ENCODE peak calls at places on chromosome 14, in eight cellular contexts. One of them, this sample, is unnamed.
A peak's percentile ranks its signal among the peaks of the same experiment; 100 is the strongest.

GRCh38 chr14:33922125-33922524 is 28.7 kb downstream of the EGLN3 start:
- DNase-seq in left lung: no peak
- DNase-seq in ovary: no peak
- DNase-seq in uterus: no peak
- DNase-seq in CD8-positive, alpha-beta memory T cell: no peak
- DNase-seq in CD4-positive, alpha-beta memory T cell: no peak
- DNase-seq in tibial artery: no peak
- DNase-seq in adrenal gland: no peak
- DNase-seq in this sample: no peak

GRCh38 chr14:103856105-103856504 is 8.7 kb upstream of the PPP1R13B start:
- DNase-seq in CD4-positive, alpha-beta memory T cell: no peak
- DNase-seq in uterus: no peak
- DNase-seq in CD8-positive, alpha-beta memory T cell: no peak
- DNase-seq in tibial artery: no peak
- DNase-seq in left lung: peak; percentile 63
- DNase-seq in ovary: no peak
- DNase-seq in adrenal gland: no peak
- DNase-seq in this sample: no peak

GRCh38 chr14:100271247-100271939 is 32.4 kb downstream of the YY1 start:
- DNase-seq in CD8-positive, alpha-beta memory T cell: no peak
- DNase-seq in CD4-positive, alpha-beta memory T cell: no peak
- DNase-seq in adrenal gland: peak; percentile 71
- DNase-seq in tibial artery: no peak
- DNase-seq in ovary: no peak
- DNase-seq in uterus: no peak
- DNase-seq in left lung: no peak
- DNase-seq in this sample: peak; percentile 22

GRCh38 chr14:94522115-94522724 is 13.0 kb upstream of the SERPINA12 start:
- DNase-seq in tibial artery: peak; percentile 27
- DNase-seq in uterus: no peak
- DNase-seq in CD8-positive, alpha-beta memory T cell: no peak
- DNase-seq in left lung: no peak
- DNase-seq in adrenal gland: no peak
- DNase-seq in CD4-positive, alpha-beta memory T cell: no peak
- DNase-seq in ovary: no peak
- DNase-seq in this sample: no peak

GRCh38 chr14:42884100-42884499 is 1277.4 kb downstream of the LRFN5 start:
- DNase-seq in adrenal gland: no peak
- DNase-seq in tibial artery: no peak
- DNase-seq in CD4-positive, alpha-beta memory T cell: no peak
- DNase-seq in CD8-positive, alpha-beta memory T cell: no peak
- DNase-seq in ovary: no peak
- DNase-seq in uterus: no peak
- DNase-seq in left lung: no peak
- DNase-seq in this sample: no peak

GRCh38 chr14:81129242-81129641 is 91.5 kb downstream of the GTF2A1 start:
- DNase-seq in CD8-positive, alpha-beta memory T cell: no peak
- DNase-seq in adrenal gland: no peak
- DNase-seq in ovary: no peak
- DNase-seq in tibial artery: no peak
- DNase-seq in CD4-positive, alpha-beta memory T cell: no peak
- DNase-seq in left lung: no peak
- DNase-seq in uterus: no peak
- DNase-seq in this sample: no peak

GRCh38 chr14:76719664-76720063 is 41.6 kb upstream of the VASH1 start:
- DNase-seq in tibial artery: no peak
- DNase-seq in adrenal gland: peak; percentile 58
- DNase-seq in ovary: no peak
- DNase-seq in uterus: no peak
- DNase-seq in CD4-positive, alpha-beta memory T cell: no peak
- DNase-seq in left lung: no peak
- DNase-seq in CD8-positive, alpha-beta memory T cell: no peak
- DNase-seq in this sample: no peak

GRCh38 chr14:77909911-77910310 is 110.0 kb downstream of the ADCK1 start:
- DNase-seq in adrenal gland: no peak
- DNase-seq in uterus: no peak
- DNase-seq in tibial artery: peak; percentile 24
- DNase-seq in CD8-positive, alpha-beta memory T cell: no peak
- DNase-seq in CD4-positive, alpha-beta memory T cell: no peak
- DNase-seq in ovary: no peak
- DNase-seq in left lung: no peak
- DNase-seq in this sample: no peak

GRCh38 chr14:23568600-23569310 is 1.2 kb upstream of the AP1G2 start:
- DNase-seq in CD4-positive, alpha-beta memory T cell: no peak
- DNase-seq in tibial artery: no peak
- DNase-seq in uterus: no peak
- DNase-seq in left lung: peak; percentile 69
- DNase-seq in ovary: no peak
- DNase-seq in adrenal gland: no peak
- DNase-seq in CD8-positive, alpha-beta memory T cell: no peak
- DNase-seq in this sample: no peak

GRCh38 chr14:96727980-96728717 is 69.0 kb upstream of the VRK1 start:
- DNase-seq in tibial artery: no peak
- DNase-seq in CD8-positive, alpha-beta memory T cell: no peak
- DNase-seq in adrenal gland: no peak
- DNase-seq in ovary: no peak
- DNase-seq in CD4-positive, alpha-beta memory T cell: no peak
- DNase-seq in left lung: no peak
- DNase-seq in uterus: no peak
- DNase-seq in this sample: no peak

GRCh38 chr14:42163136-42163535 is 556.5 kb downstream of the LRFN5 start:
- DNase-seq in ovary: no peak
- DNase-seq in left lung: no peak
- DNase-seq in CD4-positive, alpha-beta memory T cell: no peak
- DNase-seq in tibial artery: no peak
- DNase-seq in CD8-positive, alpha-beta memory T cell: no peak
- DNase-seq in uterus: no peak
- DNase-seq in adrenal gland: no peak
- DNase-seq in this sample: no peak

GRCh38 chr14:93207468-93208308 is 632 bp downstream of the UBR7 start:
- DNase-seq in CD8-positive, alpha-beta memory T cell: no peak
- DNase-seq in left lung: no peak
- DNase-seq in adrenal gland: peak; percentile 54
- DNase-seq in uterus: peak; percentile 44
- DNase-seq in ovary: no peak
- DNase-seq in CD4-positive, alpha-beta memory T cell: no peak
- DNase-seq in tibial artery: peak; percentile 72
- DNase-seq in this sample: peak; percentile 39

GRCh38 chr14:92362781-92363235 is 39.8 kb downstream of the SLC24A4 start:
- DNase-seq in tibial artery: no peak
- DNase-seq in CD8-positive, alpha-beta memory T cell: no peak
- DNase-seq in adrenal gland: peak; percentile 74
- DNase-seq in left lung: no peak
- DNase-seq in ovary: no peak
- DNase-seq in uterus: peak; percentile 25
- DNase-seq in CD4-positive, alpha-beta memory T cell: no peak
- DNase-seq in this sample: no peak

GRCh38 chr14:104746071-104746545 is 6.8 kb upstream of the SIVA1 start:
- DNase-seq in tibial artery: no peak
- DNase-seq in ovary: no peak
- DNase-seq in left lung: peak; percentile 40
- DNase-seq in uterus: no peak
- DNase-seq in CD8-positive, alpha-beta memory T cell: no peak
- DNase-seq in adrenal gland: no peak
- DNase-seq in CD4-positive, alpha-beta memory T cell: no peak
- DNase-seq in this sample: no peak

GRCh38 chr14:21509432-21510143 is 1.6 kb downstream of the METTL3 start:
- DNase-seq in tibial artery: no peak
- DNase-seq in adrenal gland: no peak
- DNase-seq in left lung: no peak
- DNase-seq in CD8-positive, alpha-beta memory T cell: no peak
- DNase-seq in CD4-positive, alpha-beta memory T cell: no peak
- DNase-seq in uterus: no peak
- DNase-seq in ovary: no peak
- DNase-seq in this sample: no peak

GRCh38 chr14:102920273-102920997 is 2.0 kb upstream of the AMN start:
- DNase-seq in left lung: no peak
- DNase-seq in adrenal gland: no peak
- DNase-seq in CD4-positive, alpha-beta memory T cell: no peak
- DNase-seq in ovary: no peak
- DNase-seq in CD8-positive, alpha-beta memory T cell: no peak
- DNase-seq in tibial artery: no peak
- DNase-seq in uterus: no peak
- DNase-seq in this sample: no peak

GRCh38 chr14:21106506-21107359 is 5.9 kb downstream of the TMEM253 start:
- DNase-seq in CD8-positive, alpha-beta memory T cell: peak; percentile 64
- DNase-seq in uterus: peak; percentile 83
- DNase-seq in CD4-positive, alpha-beta memory T cell: peak; percentile 71
- DNase-seq in ovary: peak; percentile 78
- DNase-seq in left lung: peak; percentile 87
- DNase-seq in adrenal gland: peak; percentile 90
- DNase-seq in tibial artery: peak; percentile 85
- DNase-seq in this sample: peak; percentile 75

GRCh38 chr14:88840926-88841325 is 16.5 kb downstream of the TTC8 start:
- DNase-seq in adrenal gland: no peak
- DNase-seq in tibial artery: no peak
- DNase-seq in left lung: no peak
- DNase-seq in uterus: no peak
- DNase-seq in CD4-positive, alpha-beta memory T cell: no peak
- DNase-seq in ovary: no peak
- DNase-seq in CD8-positive, alpha-beta memory T cell: no peak
- DNase-seq in this sample: no peak

GRCh38 chr14:57060276-57060956 is 208.3 kb downstream of the EXOC5 start:
- DNase-seq in left lung: no peak
- DNase-seq in CD4-positive, alpha-beta memory T cell: no peak
- DNase-seq in CD8-positive, alpha-beta memory T cell: no peak
- DNase-seq in uterus: no peak
- DNase-seq in tibial artery: no peak
- DNase-seq in adrenal gland: no peak
- DNase-seq in ovary: no peak
- DNase-seq in this sample: peak; percentile 39

GRCh38 chr14:103031956-103032355 is 25.4 kb downstream of the CDC42BPB start:
- DNase-seq in ovary: no peak
- DNase-seq in uterus: no peak
- DNase-seq in adrenal gland: no peak
- DNase-seq in CD8-positive, alpha-beta memory T cell: no peak
- DNase-seq in left lung: no peak
- DNase-seq in tibial artery: no peak
- DNase-seq in CD4-positive, alpha-beta memory T cell: no peak
- DNase-seq in this sample: no peak

GRCh38 chr14:52313903-52314481 is at the start of gene PTGER2:
- DNase-seq in uterus: peak; percentile 90
- DNase-seq in CD4-positive, alpha-beta memory T cell: peak; percentile 71
- DNase-seq in ovary: peak; percentile 88
- DNase-seq in tibial artery: peak; percentile 88
- DNase-seq in left lung: peak; percentile 99
- DNase-seq in CD8-positive, alpha-beta memory T cell: peak; percentile 81
- DNase-seq in adrenal gland: peak; percentile 66
- DNase-seq in this sample: peak; percentile 46

GRCh38 chr14:58815046-58815701 is 177.4 kb downstream of the DACT1 start:
- DNase-seq in CD4-positive, alpha-beta memory T cell: no peak
- DNase-seq in tibial artery: no peak
- DNase-seq in left lung: no peak
- DNase-seq in adrenal gland: no peak
- DNase-seq in CD8-positive, alpha-beta memory T cell: no peak
- DNase-seq in uterus: no peak
- DNase-seq in ovary: no peak
- DNase-seq in this sample: no peak

GRCh38 chr14:66401447-66402095 is 84.6 kb upstream of the CCDC196 start:
- DNase-seq in adrenal gland: no peak
- DNase-seq in ovary: no peak
- DNase-seq in left lung: no peak
- DNase-seq in tibial artery: no peak
- DNase-seq in uterus: no peak
- DNase-seq in CD8-positive, alpha-beta memory T cell: no peak
- DNase-seq in CD4-positive, alpha-beta memory T cell: no peak
- DNase-seq in this sample: no peak

GRCh38 chr14:41859336-41859735 is 252.7 kb downstream of the LRFN5 start:
- DNase-seq in CD4-positive, alpha-beta memory T cell: no peak
- DNase-seq in ovary: no peak
- DNase-seq in CD8-positive, alpha-beta memory T cell: no peak
- DNase-seq in adrenal gland: no peak
- DNase-seq in tibial artery: no peak
- DNase-seq in uterus: no peak
- DNase-seq in left lung: no peak
- DNase-seq in this sample: no peak

GRCh38 chr14:25111061-25111601 is 61.2 kb upstream of the STXBP6 start:
- DNase-seq in ovary: no peak
- DNase-seq in tibial artery: no peak
- DNase-seq in adrenal gland: no peak
- DNase-seq in CD4-positive, alpha-beta memory T cell: no peak
- DNase-seq in left lung: no peak
- DNase-seq in uterus: no peak
- DNase-seq in CD8-positive, alpha-beta memory T cell: no peak
- DNase-seq in this sample: no peak

GRCh38 chr14:74684444-74684843 is 28.4 kb downstream of the AREL1 start:
- DNase-seq in left lung: peak; percentile 86
- DNase-seq in ovary: no peak
- DNase-seq in tibial artery: no peak
- DNase-seq in CD8-positive, alpha-beta memory T cell: no peak
- DNase-seq in uterus: no peak
- DNase-seq in CD4-positive, alpha-beta memory T cell: no peak
- DNase-seq in adrenal gland: no peak
- DNase-seq in this sample: peak; percentile 4
- H3K36me3 ChIP-seq in left lung: no peaks in the 10 kb centered on the region
- H3K36me3 ChIP-seq in ovary: no peaks in the 10 kb centered on the region
- H3K36me3 ChIP-seq in tibial artery: peaks cover 53% of the 10 kb centered on the region
- H3K36me3 ChIP-seq in CD8-positive, alpha-beta memory T cell: peaks cover 10% of the 10 kb centered on the region
- H3K36me3 ChIP-seq in uterus: no peaks in the 10 kb centered on the region
- H3K36me3 ChIP-seq in CD4-positive, alpha-beta memory T cell: peaks cover 24% of the 10 kb centered on the region
- H3K36me3 ChIP-seq in adrenal gland: no peaks in the 10 kb centered on the region
- H3K36me3 ChIP-seq in this sample: peaks cover 21% of the 10 kb centered on the region

DNA sequence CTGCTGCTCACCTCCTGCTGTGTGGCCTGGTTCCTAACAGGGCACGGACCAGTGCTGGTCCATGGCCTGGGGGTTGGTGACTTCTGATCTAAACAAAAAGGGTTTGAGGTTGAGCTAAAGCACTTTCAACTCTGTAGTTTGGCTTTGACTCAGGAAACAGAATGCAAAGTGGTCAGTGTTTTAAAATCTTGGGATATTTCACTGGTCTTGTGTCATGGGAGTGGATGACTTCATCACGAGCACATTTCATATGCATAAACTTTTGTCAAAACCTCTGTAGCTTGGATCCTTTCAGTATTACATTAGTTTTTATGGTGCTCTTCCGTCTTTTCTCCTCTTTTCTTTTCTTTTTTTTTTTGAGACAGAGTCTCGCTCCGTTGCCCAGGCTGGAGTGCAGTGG is 25.6 kb downstream of the FAM161B start:
- DNase-seq in CD8-positive, alpha-beta memory T cell: no peak
- DNase-seq in adrenal gland: no peak
- DNase-seq in tibial artery: no peak
- DNase-seq in ovary: no peak
- DNase-seq in uterus: no peak
- DNase-seq in CD4-positive, alpha-beta memory T cell: no peak
- DNase-seq in left lung: no peak
- DNase-seq in this sample: no peak
- H3K36me3 ChIP-seq in CD8-positive, alpha-beta memory T cell: peaks cover 54% of the 10 kb centered on the region
- H3K36me3 ChIP-seq in adrenal gland: no peaks in the 10 kb centered on the region
- H3K36me3 ChIP-seq in tibial artery: peaks cover 85% of the 10 kb centered on the region
- H3K36me3 ChIP-seq in ovary: no peaks in the 10 kb centered on the region
- H3K36me3 ChIP-seq in uterus: no peaks in the 10 kb centered on the region
- H3K36me3 ChIP-seq in CD4-positive, alpha-beta memory T cell: peaks cover 83% of the 10 kb centered on the region
- H3K36me3 ChIP-seq in left lung: peaks cover 3% of the 10 kb centered on the region
- H3K36me3 ChIP-seq in this sample: peaks cover 23% of the 10 kb centered on the region

GRCh38 chr14:101595887-101596721 is 34.8 kb downstream of the DIO3 start:
- DNase-seq in uterus: no peak
- DNase-seq in left lung: peak; percentile 40
- DNase-seq in tibial artery: no peak
- DNase-seq in adrenal gland: no peak
- DNase-seq in CD4-positive, alpha-beta memory T cell: peak; percentile 9
- DNase-seq in ovary: no peak
- DNase-seq in CD8-positive, alpha-beta memory T cell: no peak
- DNase-seq in this sample: no peak
- H3K36me3 ChIP-seq in uterus: no peaks in the 10 kb centered on the region
- H3K36me3 ChIP-seq in left lung: no peaks in the 10 kb centered on the region
- H3K36me3 ChIP-seq in tibial artery: no peaks in the 10 kb centered on the region
- H3K36me3 ChIP-seq in adrenal gland: no peaks in the 10 kb centered on the region
- H3K36me3 ChIP-seq in CD4-positive, alpha-beta memory T cell: no peaks in the 10 kb centered on the region
- H3K36me3 ChIP-seq in ovary: no peaks in the 10 kb centered on the region
- H3K36me3 ChIP-seq in CD8-positive, alpha-beta memory T cell: no peaks in the 10 kb centered on the region
- H3K36me3 ChIP-seq in this sample: no peaks in the 10 kb centered on the region

GRCh38 chr14:39114073-39114838 is at the start of gene GEMIN2:
- DNase-seq in uterus: peak; percentile 93
- DNase-seq in adrenal gland: peak; percentile 93
- DNase-seq in CD8-positive, alpha-beta memory T cell: peak; percentile 91
- DNase-seq in left lung: peak; percentile 97
- DNase-seq in ovary: peak; percentile 91
- DNase-seq in tibial artery: peak; percentile 95
- DNase-seq in CD4-positive, alpha-beta memory T cell: peak; percentile 92
- DNase-seq in this sample: peak; percentile 92
- H3K36me3 ChIP-seq in uterus: no peaks in the 10 kb centered on the region
- H3K36me3 ChIP-seq in adrenal gland: no peaks in the 10 kb centered on the region
- H3K36me3 ChIP-seq in CD8-positive, alpha-beta memory T cell: peaks cover 12% of the 10 kb centered on the region
- H3K36me3 ChIP-seq in left lung: no peaks in the 10 kb centered on the region
- H3K36me3 ChIP-seq in ovary: no peaks in the 10 kb centered on the region
- H3K36me3 ChIP-seq in tibial artery: peaks cover 5% of the 10 kb centered on the region
- H3K36me3 ChIP-seq in CD4-positive, alpha-beta memory T cell: no peaks in the 10 kb centered on the region
- H3K36me3 ChIP-seq in this sample: peaks cover 11% of the 10 kb centered on the region